ENCODE peak calls at places on chromosome 11, in seven cellular contexts. M is CD8-positive, alpha-beta T cell; C is stomach; G is thyroid gland; O is heart right ventricle; X is transverse colon; F is hepatocyte. Q is an unnamed sample.

GRCh38 chr11:2672553-2673249 is 27.1 kb downstream of the KCNQ1OT1 start:
- DNase-seq in M (peak; percentile 7), C (peak; percentile 5), G (no peak), O (no peak), X (no peak), F (no peak), Q (no peak)

GRCh38 chr11:35526370-35526792 is 965 bp upstream of the PAMR1 start:
- DNase-seq in M (no peak), C (no peak), G (no peak), O (no peak), X (no peak), F (no peak), Q (no peak)

GRCh38 chr11:66568124-66568916 is at the start of gene CTSF:
- DNase-seq in M (peak; percentile 75), C (peak; percentile 91), G (peak; percentile 69), O (peak; percentile 85), X (peak; percentile 85), F (no peak), Q (peak; percentile 64)

GRCh38 chr11:47914743-47915142 is 65.6 kb upstream of the PTPRJ start:
- DNase-seq in M (no peak), C (no peak), G (no peak), O (no peak), X (no peak), F (no peak), Q (no peak)

GRCh38 chr11:74024630-74025029 is 15.7 kb upstream of the UCP3 start:
- DNase-seq in M (no peak), C (peak; percentile 40), G (peak; percentile 60), O (no peak), X (peak; percentile 33), F (peak; percentile 54), Q (no peak)

GRCh38 chr11:111913997-111914396 is 1.5 kb downstream of the HSPB2 start:
- DNase-seq in M (no peak), C (no peak), G (peak; percentile 68), O (peak; percentile 77), X (no peak), F (no peak), Q (no peak)

GRCh38 chr11:122869622-122870021 is 12.9 kb upstream of the JHY start:
- DNase-seq in M (no peak), C (no peak), G (no peak), O (no peak), X (no peak), F (no peak), Q (no peak)

GRCh38 chr11:66543263-66544107 is 2.4 kb downstream of the ZDHHC24 start:
- DNase-seq in M (peak; percentile 76), C (peak; percentile 47), G (peak; percentile 15), O (peak; percentile 31), X (peak; percentile 60), F (peak; percentile 70), Q (no peak)

GRCh38 chr11:9697766-9698165 is 33.9 kb downstream of the SWAP70 start:
- DNase-seq in M (no peak), C (no peak), G (no peak), O (no peak), X (no peak), F (no peak), Q (no peak)

GRCh38 chr11:34585870-34586654 is 34.8 kb upstream of the EHF start:
- DNase-seq in M (no peak), C (no peak), G (no peak), O (no peak), X (no peak), F (peak; percentile 79), Q (peak; percentile 15)

GRCh38 chr11:126355926-126356897 is 726 bp downstream of the ST3GAL4 start:
- DNase-seq in M (no peak), C (no peak), G (peak; percentile 26), O (no peak), X (no peak), F (no peak), Q (no peak)

GRCh38 chr11:75351541-75352416 is at the start of gene ARRB1:
- DNase-seq in M (peak; percentile 55), C (peak; percentile 82), G (peak; percentile 48), O (peak; percentile 76), X (peak; percentile 81), F (peak; percentile 88), Q (no peak)
- TF ChIP-seq CTCF in M (no peak), C (no peak), G (no peak), O (no peak), X (peak; percentile 50), F (peak; percentile 8), Q (no peak)

GRCh38 chr11:113014731-113015455 is 53.7 kb downstream of the NCAM1 start:
- DNase-seq in M (no peak), C (peak; percentile 84), G (peak; percentile 20), O (peak; percentile 67), X (peak; percentile 20), F (peak; percentile 46), Q (no peak)

GRCh38 chr11:113018913-113019312 is 57.7 kb downstream of the NCAM1 start:
- DNase-seq in M (no peak), C (no peak), G (no peak), O (no peak), X (no peak), F (no peak), Q (no peak)

GRCh38 chr11:113016905-113017304 is 55.7 kb downstream of the NCAM1 start:
- DNase-seq in M (no peak), C (no peak), G (no peak), O (no peak), X (no peak), F (no peak), Q (no peak)

DNA sequence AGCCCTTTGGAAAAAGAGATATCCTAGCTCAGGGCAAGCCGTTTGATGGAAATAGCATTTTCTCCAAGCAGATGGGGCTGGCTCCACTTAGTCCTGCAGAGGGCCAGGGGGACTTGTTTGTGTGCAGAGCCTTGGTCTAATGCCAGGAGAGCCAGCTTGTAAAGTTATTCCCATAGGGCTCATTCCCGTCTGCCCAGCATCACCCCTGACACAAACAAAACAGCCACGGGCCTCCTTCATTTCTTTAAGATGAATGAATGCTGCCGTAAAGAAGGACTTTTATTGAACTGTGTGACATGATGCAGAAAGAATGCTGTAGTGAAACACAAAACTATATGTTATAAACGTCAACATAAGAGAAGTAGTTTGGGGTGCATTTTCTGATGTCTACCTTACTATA is 53.0 kb downstream of the NCAM1 start:
- DNase-seq in M (no peak), C (no peak), G (no peak), O (peak; percentile 11), X (no peak), F (peak; percentile 64), Q (no peak)
- TF ChIP-seq CTCF in M (no peak), C (no peak), G (no peak), O (no peak), X (no peak), F (peak; percentile 5), Q (no peak)

GRCh38 chr11:72751293-72752087 is 718 bp downstream of the ARAP1 start:
- DNase-seq in M (no peak), C (no peak), G (peak; percentile 81), O (no peak), X (peak; percentile 11), F (no peak), Q (no peak)

GRCh38 chr11:72754149-72754543 is 1.9 kb upstream of the ARAP1 start:
- DNase-seq in M (no peak), C (no peak), G (no peak), O (no peak), X (no peak), F (no peak), Q (no peak)

GRCh38 chr11:72753341-72754148 is 1.3 kb upstream of the ARAP1 start:
- DNase-seq in M (no peak), C (no peak), G (no peak), O (no peak), X (no peak), F (no peak), Q (no peak)

GRCh38 chr11:72750556-72751292 is 1.5 kb downstream of the ARAP1 start:
- DNase-seq in M (no peak), C (no peak), G (no peak), O (no peak), X (peak; percentile 8), F (no peak), Q (no peak)

DNA sequence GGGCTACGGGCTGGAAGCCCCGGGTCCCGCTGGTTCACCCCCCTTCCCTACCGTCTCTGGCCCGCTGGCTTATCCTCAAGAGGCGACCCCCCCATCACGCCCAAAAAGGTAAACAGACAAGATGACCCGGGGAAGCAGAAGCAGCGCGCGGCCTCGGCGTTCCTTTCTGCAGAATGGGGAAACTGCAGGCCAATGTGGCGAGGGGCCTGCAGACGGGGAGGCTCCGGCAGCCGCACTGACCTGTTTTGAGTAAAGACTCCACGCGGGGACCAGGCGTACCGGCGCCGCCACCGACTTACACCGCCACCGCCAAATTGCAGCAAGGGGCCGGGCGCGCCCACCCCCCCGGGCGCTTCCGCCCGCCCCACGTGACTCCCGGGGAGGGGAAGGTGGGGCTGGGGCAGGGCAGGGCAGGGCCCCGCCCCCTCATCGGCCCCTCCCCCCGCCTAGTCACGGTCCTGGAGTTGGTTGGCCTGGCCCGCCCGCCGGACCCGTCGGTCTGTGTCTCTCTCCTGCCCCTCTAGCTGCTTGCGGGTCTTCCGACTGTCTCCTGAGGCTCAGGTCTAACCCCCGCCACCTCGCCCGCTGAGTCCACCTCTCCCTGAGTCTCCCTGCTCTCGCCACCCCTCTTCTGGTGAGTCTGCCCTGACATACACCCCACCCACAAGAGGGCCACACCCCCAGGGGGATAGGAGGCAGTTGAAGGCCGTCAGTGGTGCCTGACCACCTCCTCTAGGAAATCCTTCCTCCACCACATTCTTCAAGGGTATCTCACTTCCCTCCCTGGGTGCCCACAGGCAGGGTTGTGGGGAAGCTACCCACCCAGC is at the start of gene ARAP1:
- DNase-seq in M (peak; percentile 78), C (peak; percentile 69), G (peak; percentile 80), O (peak; percentile 69), X (peak; percentile 83), F (peak; percentile 90), Q (no peak)
- TF ChIP-seq CTCF in M (no peak), C (no peak), G (no peak), O (no peak), X (no peak), F (no peak), Q (no peak)

GRCh38 chr11:94500181-94500580 is 6.4 kb downstream of the ANKRD49 start:
- DNase-seq in M (no peak), C (no peak), G (no peak), O (no peak), X (no peak), F (no peak), Q (no peak)

GRCh38 chr11:94504689-94505293 is 7.5 kb upstream of the C11orf97 start:
- DNase-seq in M (no peak), C (no peak), G (no peak), O (no peak), X (no peak), F (peak; percentile 68), Q (no peak)

GRCh38 chr11:94507485-94507884 is 4.8 kb upstream of the C11orf97 start:
- DNase-seq in M (no peak), C (no peak), G (no peak), O (no peak), X (no peak), F (no peak), Q (no peak)

DNA sequence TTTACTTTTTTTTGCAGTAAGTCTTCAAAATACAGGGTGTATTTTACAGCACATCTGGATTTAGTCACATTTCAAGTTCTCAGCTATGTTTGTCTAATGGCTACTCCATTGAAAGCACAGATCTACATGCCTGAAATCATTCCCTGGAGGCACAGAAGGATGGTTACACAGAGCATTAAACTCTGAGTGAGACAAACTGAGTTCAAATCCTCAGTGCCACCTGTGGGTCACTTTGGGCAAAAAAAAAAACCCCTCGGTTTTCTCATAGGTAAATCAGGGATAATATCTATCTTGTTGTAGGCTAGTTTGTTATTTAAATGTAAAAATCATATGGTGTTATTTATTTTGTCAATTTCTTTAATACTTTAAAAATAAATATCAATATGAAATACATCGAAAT is 7.7 kb downstream of the ANKRD49 start:
- DNase-seq in M (no peak), C (no peak), G (no peak), O (no peak), X (no peak), F (no peak), Q (no peak)
- TF ChIP-seq CTCF in M (no peak), C (no peak), G (no peak), O (no peak), X (no peak), F (no peak), Q (no peak)

GRCh38 chr11:69650081-69650831 is 9.3 kb downstream of the CCND1 start:
- DNase-seq in M (no peak), C (no peak), G (no peak), O (no peak), X (no peak), F (no peak), Q (no peak)
- TF ChIP-seq CTCF in M (no peak), C (no peak), G (no peak), O (no peak), X (no peak), F (no peak), Q (no peak)

Q was measured in LNCaP clone FGC.